ENCODE peak calls at places on chromosomes 11 and 22, in seven cellular contexts. R is tibial nerve, W is mucosa of descending colon, K is A673, M is spleen, Y is heart left ventricle, T is uterus. X is an unnamed sample. For H3K4me1, the result is how much of the 10 kb centered on the place peaks cover.

GRCh38 chr11:69909561-69910518 is 90.6 kb upstream of the FGF3 start:
- DNase-seq in W (peak), T (no peak), Y (peak), K (peak), M (peak), R (no peak), X (peak)

GRCh38 chr22:23073506-23074229 is 3.3 kb downstream of the GNAZ start:
- DNase-seq in K (no peak), M (peak), Y (peak), T (no peak), R (no peak), W (peak), X (peak)

GRCh38 chr11:32952421-32952820 is 59.8 kb downstream of the QSER1 start:
- DNase-seq in W (no peak), Y (no peak), M (no peak), R (no peak), K (no peak), T (no peak), X (no peak)

GRCh38 chr11:75011872-75012271 is 23.1 kb downstream of the NEU3 start:
- DNase-seq in R (no peak), Y (no peak), K (no peak), T (no peak), W (no peak), M (no peak), X (no peak)

GRCh38 chr11:6413791-6414231 is 5.1 kb downstream of the APBB1 start:
- DNase-seq in R (no peak), T (no peak), K (no peak), W (no peak), M (no peak), Y (no peak), X (no peak)

GRCh38 chr11:111531687-111532364 is 8.7 kb upstream of the LAYN start:
- DNase-seq in K (peak), T (no peak), W (no peak), R (no peak), Y (no peak), M (no peak), X (no peak)

GRCh38 chr11:114247070-114247789 is 49.0 kb upstream of the NNMT start:
- DNase-seq in M (no peak), K (no peak), Y (no peak), R (no peak), W (no peak), T (no peak), X (no peak)

GRCh38 chr11:62552465-62552782 is 5.8 kb upstream of the AHNAK start:
- DNase-seq in R (no peak), Y (no peak), K (peak), T (peak), M (no peak), W (no peak), X (no peak)

GRCh38 chr11:106091480-106092123 is 14.1 kb downstream of the AASDHPPT start:
- DNase-seq in R (no peak), W (no peak), K (peak), M (no peak), Y (no peak), T (no peak), X (no peak)

GRCh38 chr11:36377759-36378553 is 81.9 kb downstream of the PRR5L start:
- DNase-seq in T (no peak), K (no peak), R (no peak), M (no peak), Y (no peak), W (no peak), X (no peak)

GRCh38 chr22:48740086-48740730 is 1087.5 kb downstream of the BRD1 start:
- DNase-seq in W (peak), Y (no peak), T (no peak), R (no peak), K (no peak), M (peak), X (no peak)

GRCh38 chr11:119236891-119237290 is 30.8 kb downstream of the CBL start:
- DNase-seq in R (no peak), M (no peak), T (no peak), K (no peak), Y (no peak), W (no peak), X (no peak)

GRCh38 chr22:42367980-42368378 is 64.2 kb downstream of the NFAM1 start:
- DNase-seq in M (no peak), R (no peak), T (no peak), Y (peak), K (no peak), W (peak), X (no peak)

GRCh38 chr11:15967166-15967565 is 389.2 kb downstream of the SOX6 start:
- DNase-seq in M (no peak), W (no peak), K (peak), T (no peak), Y (no peak), R (no peak), X (no peak)

GRCh38 chr11:77082838-77083552 is 16.2 kb downstream of the CAPN5 start:
- DNase-seq in Y (peak), M (peak), R (peak), T (peak), K (peak), W (peak), X (peak)

GRCh38 chr11:124759268-124760204 is 2.6 kb downstream of the ESAM start:
- DNase-seq in W (no peak), K (no peak), Y (peak), R (no peak), T (no peak), M (peak), X (no peak)

GRCh38 chr11:22467741-22468140 is 129.6 kb downstream of the SLC17A6 start:
- DNase-seq in K (no peak), Y (no peak), T (no peak), M (no peak), W (no peak), R (no peak), X (no peak)

GRCh38 chr11:65559951-65560537 is 1.9 kb upstream of the LTBP3 start:
- DNase-seq in K (peak), R (no peak), Y (no peak), T (no peak), W (peak), M (no peak), X (no peak)

GRCh38 chr11:69449320-69450063 is 32.0 kb upstream of the LINC01488 start:
- DNase-seq in T (peak), R (no peak), W (peak), K (no peak), Y (peak), M (peak), X (peak)

GRCh38 chr11:114594703-114595102 is 883 bp downstream of the NXPE4 start:
- DNase-seq in T (no peak), R (no peak), Y (no peak), W (no peak), K (no peak), M (no peak), X (no peak)

GRCh38 chr11:128981254-128981653 is 38.6 kb upstream of the TP53AIP1 start:
- DNase-seq in W (no peak), M (no peak), R (no peak), K (no peak), Y (no peak), T (no peak), X (no peak)

GRCh38 chr11:45457649-45458048 is 171.5 kb upstream of the SYT13 start:
- DNase-seq in W (no peak), K (no peak), M (peak), T (no peak), R (no peak), Y (no peak), X (no peak)

GRCh38 chr22:20102203-20102780 is 13.6 kb upstream of the RANBP1 start:
- DNase-seq in R (no peak), M (peak), T (no peak), K (no peak), W (peak), Y (peak), X (no peak)

GRCh38 chr11:126115820-126116319 is 53.2 kb upstream of the CDON start:
- DNase-seq in W (peak), Y (peak), M (peak), R (peak), T (peak), K (peak), X (peak)

GRCh38 chr11:20097319-20098221 is 62.7 kb downstream of the DBX1 start:
- DNase-seq in T (peak), W (no peak), R (no peak), M (no peak), Y (no peak), K (no peak), X (no peak)

GRCh38 chr11:68810164-68810563 is 31.6 kb downstream of the CPT1A start:
- DNase-seq in K (peak), Y (peak), M (no peak), T (no peak), W (peak), R (no peak), X (no peak)

GRCh38 chr11:100918551-100919500 is 210.8 kb downstream of the PGR start:
- DNase-seq in R (no peak), W (no peak), Y (no peak), K (peak), T (no peak), M (no peak), X (no peak)

GRCh38 chr11:69912911-69913451 is 93.8 kb upstream of the FGF3 start:
- DNase-seq in M (peak), R (no peak), Y (peak), K (peak), W (no peak), T (peak), X (peak)

GRCh38 chr11:7977251-7977917 is 9.8 kb upstream of the EIF3F start:
- DNase-seq in K (no peak), R (no peak), T (no peak), Y (no peak), W (no peak), M (no peak), X (no peak)

GRCh38 chr11:7028141-7028540 is 7.9 kb downstream of the NLRP14 start:
- DNase-seq in Y (no peak), W (no peak), T (no peak), R (no peak), M (no peak), K (no peak), X (no peak)

DNA sequence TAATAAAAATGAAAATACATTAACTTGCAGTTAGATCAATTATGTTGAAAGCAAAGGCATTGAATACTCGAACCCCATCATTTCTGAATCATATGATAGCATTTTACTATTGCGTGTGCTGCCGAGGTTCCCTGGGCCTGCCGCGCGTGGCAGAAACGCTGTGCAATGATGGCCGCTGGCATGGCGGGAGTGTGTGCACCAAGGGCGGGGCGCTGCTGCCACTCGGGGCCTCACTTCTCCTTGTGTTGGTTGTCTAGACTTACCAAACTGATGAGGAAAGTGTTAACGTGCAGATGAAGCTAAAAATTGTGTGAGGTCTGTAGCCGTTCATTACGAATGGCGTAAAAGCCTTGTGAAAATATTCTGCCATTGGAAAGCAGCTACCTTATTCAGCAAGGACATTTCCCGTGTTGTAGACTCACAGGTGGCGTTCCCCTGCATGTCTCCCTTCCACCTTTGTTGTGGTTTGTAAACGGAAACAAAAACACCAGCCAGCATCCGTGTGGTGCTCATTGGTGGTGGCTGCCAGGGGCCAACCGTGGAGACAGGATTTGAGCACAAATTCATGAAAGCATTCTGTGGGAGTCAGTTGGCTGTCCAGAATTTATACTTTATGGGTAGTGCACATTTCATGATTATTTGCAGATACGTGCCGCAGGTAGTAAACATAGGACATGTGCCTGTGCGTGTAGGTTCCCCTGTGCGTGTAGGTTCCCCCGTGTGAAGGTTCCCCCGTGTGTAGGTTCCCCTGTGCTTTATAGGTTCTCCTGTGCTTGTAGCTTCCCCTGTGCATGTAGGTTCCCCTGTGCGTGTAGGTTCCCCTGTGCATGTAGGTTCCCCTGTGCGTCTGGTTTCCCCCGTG is 5.9 kb upstream of the GRAMD4 start:
- DNase-seq in T (no peak), M (peak), R (no peak), Y (no peak), W (no peak), K (no peak), X (peak)
- H3K4me3 ChIP-seq in T (no peak), M (peak), R (no peak), Y (no peak), W (no peak), K (no peak), X (peak)

DNA sequence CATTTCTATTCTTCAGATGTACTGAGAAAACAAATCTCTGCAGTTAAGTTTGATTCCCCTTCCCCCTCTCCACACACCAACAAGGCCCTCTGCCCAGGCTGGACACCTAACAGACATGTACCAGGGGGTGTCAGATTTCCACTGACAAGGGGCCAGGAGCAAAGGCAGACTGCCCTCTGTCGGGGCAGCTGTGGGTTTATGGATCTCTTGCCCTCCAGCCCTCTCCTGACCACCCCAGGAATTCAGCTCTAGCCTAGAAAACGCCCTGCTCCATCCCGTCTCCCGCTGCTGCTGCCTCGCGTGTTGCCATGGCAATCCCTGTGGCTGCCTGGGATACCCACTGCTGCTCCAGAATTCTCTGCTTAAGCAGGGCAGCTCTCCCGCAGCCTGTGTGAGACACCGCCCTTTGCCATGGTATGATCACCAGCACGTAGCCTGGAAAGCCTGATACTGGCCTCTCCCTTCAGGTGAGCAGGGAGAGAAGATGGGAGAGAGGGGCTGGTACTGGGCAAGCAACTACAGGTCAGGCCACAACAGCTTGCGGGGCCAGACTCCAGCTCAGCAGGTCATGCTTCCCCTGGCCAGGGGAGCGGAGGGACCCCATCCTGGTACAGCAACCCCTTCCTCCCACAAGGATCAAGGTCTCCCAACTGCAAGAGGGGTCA is 41.6 kb downstream of the BUD13 start:
- DNase-seq in W (no peak), T (no peak), Y (no peak), K (no peak), R (no peak), M (peak), X (no peak)
- TF ChIP-seq CTCF in W (no peak), T (no peak), Y (no peak), K (no peak), R (no peak), M (no peak), X (no peak)

GRCh38 chr22:38734203-38735100 is 21.3 kb downstream of the SUN2 start:
- DNase-seq in W (peak), R (no peak), M (peak), T (no peak), K (no peak), Y (peak), X (no peak)
- H3K4me1 ChIP-seq in W (under half), R (under half), M (half or more), T (under half), K (under half), Y (under half), X (under half)

GRCh38 chr22:38070250-38070921 is 13.2 kb downstream of the PICK1 start:
- DNase-seq in R (no peak), K (no peak), Y (no peak), T (no peak), W (peak), M (no peak), X (no peak)
- H3K4me3 ChIP-seq in R (no peak), K (no peak), Y (no peak), T (no peak), W (no peak), M (no peak), X (no peak)

GRCh38 chr11:85801527-85801926 is 9.4 kb downstream of the SYTL2 start:
- DNase-seq in M (no peak), K (no peak), Y (no peak), W (no peak), T (no peak), R (no peak), X (no peak)
- TF ChIP-seq CTCF in M (no peak), K (no peak), Y (no peak), W (no peak), T (no peak), R (no peak), X (no peak)

GRCh38 chr22:28440517-28441366 is 238.9 kb downstream of the TTC28 start:
- DNase-seq in M (no peak), K (no peak), R (no peak), W (no peak), T (no peak), Y (no peak), X (no peak)

GRCh38 chr22:28441720-28442263 is 237.8 kb downstream of the TTC28 start:
- DNase-seq in R (no peak), K (no peak), Y (no peak), T (no peak), W (no peak), M (no peak), X (no peak)

GRCh38 chr22:28442264-28442950 is 237.2 kb downstream of the TTC28 start:
- DNase-seq in M (peak), R (peak), T (peak), W (peak), K (peak), Y (peak), X (peak)

GRCh38 chr22:28444659-28445058 is 235.0 kb downstream of the TTC28 start:
- DNase-seq in R (no peak), K (no peak), M (no peak), Y (no peak), T (no peak), W (no peak), X (no peak)

DNA sequence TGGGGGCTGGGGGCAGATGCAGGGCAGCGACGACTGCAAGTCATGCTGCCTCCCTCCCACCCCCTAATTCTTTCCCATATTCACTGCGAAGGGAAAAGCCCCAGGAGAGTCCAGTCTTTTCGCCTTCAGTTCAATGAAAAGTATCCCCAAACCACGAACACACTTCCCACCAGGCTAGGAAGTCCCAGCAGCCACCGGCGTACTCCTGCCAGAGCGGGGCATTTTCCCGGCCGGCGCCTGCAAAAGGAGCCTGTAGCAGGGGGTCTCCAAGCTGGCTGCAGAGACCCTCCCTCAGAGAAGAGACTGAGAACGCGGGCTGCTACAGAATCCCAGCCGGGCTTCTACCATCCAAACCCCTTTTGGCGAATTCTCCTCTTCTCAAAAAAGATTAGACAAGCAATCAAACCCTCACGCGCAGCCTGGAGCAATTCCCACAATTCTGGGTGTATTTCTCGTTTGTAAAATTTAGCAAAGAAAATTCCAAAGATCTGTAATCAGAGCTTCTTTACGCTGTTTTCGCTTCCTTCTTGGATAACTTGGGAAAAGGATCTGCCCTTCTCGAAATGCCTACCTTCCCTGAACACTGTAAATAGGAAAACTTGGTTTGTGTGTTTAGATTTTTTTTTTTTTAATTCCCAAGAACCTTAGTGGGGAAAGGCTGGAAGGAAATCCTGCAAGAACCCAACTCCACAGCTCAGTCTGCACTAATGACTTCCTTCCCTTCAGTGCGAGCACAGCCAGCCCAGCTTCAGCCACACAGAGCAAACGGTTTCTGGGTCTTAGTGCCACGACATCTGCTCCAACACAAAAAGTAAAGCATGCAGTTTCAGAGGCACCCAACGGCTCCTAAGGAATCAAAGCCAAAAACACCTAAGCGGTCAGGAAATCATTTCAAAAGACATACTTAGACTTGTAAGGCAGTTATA is 236.4 kb downstream of the TTC28 start:
- DNase-seq in R (peak), Y (peak), K (peak), T (peak), W (peak), M (peak), X (peak)
- H3K4me1 ChIP-seq in R (under half), Y (under half), K (half or more), T (under half), W (under half), M (under half), X (under half)

GRCh38 chr22:36860821-36861659 is at the start of gene NCF4:
- DNase-seq in K (no peak), W (peak), Y (peak), T (no peak), R (peak), M (peak), X (peak)
- H3K4me3 ChIP-seq in K (no peak), W (no peak), Y (peak), T (no peak), R (no peak), M (peak), X (peak)

GRCh38 chr22:35631597-35631996 is 14.5 kb upstream of the MB start:
- DNase-seq in Y (no peak), R (no peak), K (peak), W (peak), T (no peak), M (peak), X (peak)
- TF ChIP-seq CTCF in Y (no peak), R (no peak), K (peak), W (peak), T (peak), M (peak), X (peak)

DNA sequence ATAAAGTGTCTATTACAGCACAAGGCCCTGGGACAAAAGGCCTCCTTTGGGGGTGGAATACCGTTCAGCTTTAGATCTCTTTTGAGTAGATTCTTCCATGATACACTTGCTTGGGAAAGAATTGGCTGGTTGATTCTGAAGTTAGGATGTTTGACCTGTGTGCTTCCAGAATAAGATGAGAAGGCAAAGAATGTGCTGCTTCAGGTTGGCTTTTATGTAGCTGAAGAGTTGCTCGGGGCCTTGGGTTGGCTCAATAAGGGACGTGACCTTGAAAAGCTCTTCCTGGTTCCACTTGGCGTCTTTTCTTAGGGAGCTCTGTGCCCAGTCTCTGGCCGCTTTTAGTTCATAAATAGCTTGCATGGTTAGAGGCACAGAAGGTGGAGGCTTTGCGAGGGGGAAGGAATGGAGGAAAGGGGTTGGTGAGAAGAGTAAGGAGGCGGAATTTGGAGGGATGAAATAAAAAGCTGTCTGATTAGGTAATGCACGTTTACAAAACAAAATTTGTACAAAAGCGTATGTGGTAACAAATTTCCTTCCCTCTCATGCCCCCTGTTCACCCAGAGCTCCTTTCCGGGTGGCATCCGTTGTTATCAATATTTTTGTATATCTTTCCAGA is 4.2 kb upstream of the SORL1-AS1 start:
- DNase-seq in R (no peak), T (no peak), K (no peak), Y (no peak), M (no peak), W (no peak), X (no peak)
- H3K4me1 ChIP-seq in R (under half), T (under half), K (under half), Y (under half), M (half or more), W (under half), X (under half)

GRCh38 chr11:559712-560304 is 730 bp downstream of the LMNTD2 start:
- DNase-seq in W (peak), R (no peak), M (peak), Y (peak), T (no peak), K (no peak), X (no peak)
- H3K4me3 ChIP-seq in W (peak), R (peak), M (no peak), Y (peak), T (peak), K (peak), X (peak)

X was measured in lower lobe of right lung.